ENCODE peak calls at places on chromosomes 2 and 18, in six cellular contexts. B is HepG2, X is fibroblast of lung, J is GM23248, H is Karpas-422, R is GM12878. Y is an unnamed sample.

GRCh38 chr2:14292964-14293363 is 339.6 kb upstream of the LRATD1 start:
- DNase-seq in X (no peak), H (no peak), R (no peak), J (no peak), B (no peak), Y (no peak)

GRCh38 chr18:53991202-53991601 is 233.3 kb downstream of the MBD2 start:
- DNase-seq in B (peak), H (no peak), X (peak), R (no peak), J (peak), Y (no peak)

GRCh38 chr2:191171708-191172355 is 21.0 kb upstream of the STAT4 start:
- DNase-seq in X (peak), B (no peak), R (no peak), J (peak), H (no peak), Y (no peak)

GRCh38 chr2:72147971-72148369 is 308 bp upstream of the CYP26B1 start:
- DNase-seq in J (no peak), R (no peak), H (no peak), B (no peak), X (no peak), Y (no peak)

GRCh38 chr2:187917535-187917934 is 363.3 kb upstream of the TFPI start:
- DNase-seq in H (no peak), B (no peak), X (peak), R (no peak), J (peak), Y (no peak)

GRCh38 chr2:42493885-42494433 is at the start of gene KCNG3:
- DNase-seq in H (no peak), X (peak), R (no peak), B (peak), J (peak), Y (peak)

GRCh38 chr2:78147466-78147865 is 625.3 kb upstream of the LRRTM4 start:
- DNase-seq in H (no peak), X (no peak), R (no peak), B (no peak), J (no peak), Y (no peak)

GRCh38 chr18:8627107-8627472 is 17.9 kb downstream of the RAB12 start:
- DNase-seq in R (no peak), B (no peak), J (no peak), H (no peak), X (no peak), Y (no peak)

GRCh38 chr2:42068571-42069178 is 20.9 kb downstream of the PKDCC start:
- DNase-seq in B (no peak), R (no peak), X (no peak), J (no peak), H (no peak), Y (no peak)

GRCh38 chr2:1739322-1739957 is 4.9 kb downstream of the PXDN start:
- DNase-seq in H (no peak), J (no peak), R (no peak), B (no peak), X (no peak), Y (no peak)

GRCh38 chr2:54773838-54774237 is 50.4 kb downstream of the EML6 start:
- DNase-seq in R (no peak), B (no peak), J (peak), H (no peak), X (peak), Y (no peak)

GRCh38 chr2:241702155-241702404 is 241 bp downstream of the ING5 start:
- DNase-seq in X (peak), H (peak), B (no peak), J (no peak), R (peak), Y (peak)

GRCh38 chr2:193841389-193842150 is 1646.8 kb upstream of the TMEFF2 start:
- DNase-seq in R (no peak), H (no peak), B (no peak), X (no peak), J (peak), Y (no peak)

GRCh38 chr2:2328847-2329246 is 2.2 kb downstream of the MYT1L start:
- DNase-seq in J (peak), R (no peak), X (no peak), B (peak), H (peak), Y (no peak)

GRCh38 chr18:45014047-45014501 is 333.4 kb downstream of the SETBP1 start:
- DNase-seq in J (peak), H (no peak), B (no peak), X (peak), R (no peak), Y (no peak)

GRCh38 chr18:56028514-56028913 is 440.5 kb upstream of the TCF4 start:
- DNase-seq in R (no peak), X (no peak), B (no peak), H (no peak), J (peak), Y (no peak)

GRCh38 chr18:38011446-38011845 is 445.8 kb upstream of the CELF4 start:
- DNase-seq in J (no peak), X (peak), R (no peak), H (no peak), B (no peak), Y (no peak)

GRCh38 chr2:112216158-112216557 is 38.7 kb downstream of the ZC3H8 start:
- DNase-seq in J (peak), H (no peak), R (no peak), X (peak), B (peak), Y (no peak)

GRCh38 chr2:69437751-69438154 is 518 bp upstream of the NFU1 start:
- DNase-seq in X (no peak), H (no peak), B (no peak), R (no peak), J (peak), Y (no peak)

GRCh38 chr18:49731860-49732311 is 81.4 kb downstream of the ACAA2 start:
- DNase-seq in X (no peak), R (no peak), J (no peak), B (peak), H (no peak), Y (no peak)

GRCh38 chr18:49733321-49733720 is 80.0 kb downstream of the ACAA2 start:
- DNase-seq in J (peak), R (no peak), X (no peak), H (no peak), B (no peak), Y (no peak)

GRCh38 chr18:49734836-49735235 is 78.5 kb downstream of the ACAA2 start:
- DNase-seq in X (no peak), J (no peak), R (no peak), H (no peak), B (no peak), Y (no peak)

GRCh38 chr18:49731421-49731841 is 81.9 kb downstream of the ACAA2 start:
- DNase-seq in B (peak), J (no peak), R (no peak), H (no peak), X (no peak), Y (no peak)

GRCh38 chr18:49733896-49734585 is 79.3 kb downstream of the ACAA2 start:
- DNase-seq in B (no peak), H (no peak), X (no peak), R (no peak), J (no peak), Y (no peak)
- H3K4me2 ChIP-seq in B (no peak), H (no peak), X (no peak), R (no peak), J (no peak), Y (no peak)

DNA sequence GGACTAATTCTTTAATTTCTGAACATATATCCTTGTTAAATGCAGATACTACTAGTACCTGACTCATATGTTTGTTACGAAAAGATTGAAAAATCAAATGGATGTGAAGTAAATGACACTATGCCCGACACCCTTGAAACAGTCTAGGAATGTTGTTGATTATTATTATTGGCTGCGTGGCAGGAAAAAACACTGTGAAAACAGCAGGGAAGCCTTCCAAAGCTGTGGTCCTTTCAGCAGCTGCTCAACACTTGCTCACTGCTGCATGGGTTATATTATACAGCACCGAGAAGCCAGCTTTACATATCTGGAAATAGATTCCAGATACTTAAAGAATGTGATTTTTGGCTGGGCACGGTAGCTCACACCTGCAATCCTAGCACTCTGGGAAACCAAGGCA is 26.5 kb downstream of the CRYGD start:
- DNase-seq in H (no peak), J (peak), B (no peak), R (no peak), X (no peak), Y (no peak)
- H3K4me2 ChIP-seq in H (no peak), J (no peak), B (no peak), R (no peak), X (no peak), Y (no peak)

DNA sequence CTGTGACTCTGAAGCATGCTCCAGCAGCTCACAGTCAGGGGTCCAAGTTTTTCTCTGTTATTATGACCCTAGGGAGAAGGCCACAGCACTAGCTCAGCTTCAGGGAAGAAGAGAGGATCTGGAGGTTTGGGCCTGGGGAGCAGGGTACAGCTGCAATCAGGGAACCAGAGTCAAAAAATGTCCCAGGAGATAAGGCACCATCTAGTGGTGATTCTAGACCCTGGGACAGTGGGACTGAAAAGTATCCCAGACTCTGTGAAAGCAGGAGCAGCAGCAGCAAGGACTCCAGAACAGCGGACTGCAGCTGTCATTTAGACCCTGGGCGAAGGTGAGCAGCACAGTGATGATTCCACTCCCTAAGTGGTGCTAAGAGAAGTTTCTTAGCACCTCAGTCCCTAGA is 278.4 kb upstream of the DDX18 start:
- DNase-seq in B (peak), X (no peak), J (no peak), H (peak), R (no peak), Y (peak)
- H3K4me2 ChIP-seq in B (no peak), X (no peak), J (no peak), H (no peak), R (no peak), Y (no peak)

GRCh38 chr18:21315741-21316187 is 73.7 kb downstream of the GREB1L start:
- DNase-seq in R (no peak), B (peak), H (no peak), J (no peak), X (no peak), Y (no peak)

GRCh38 chr18:21314721-21315120 is 72.7 kb downstream of the GREB1L start:
- DNase-seq in R (no peak), H (no peak), J (peak), X (no peak), B (no peak), Y (no peak)

GRCh38 chr18:21321711-21322110 is 79.7 kb downstream of the GREB1L start:
- DNase-seq in B (no peak), H (no peak), R (no peak), J (peak), X (no peak), Y (no peak)

GRCh38 chr18:21313576-21313975 is 71.5 kb downstream of the GREB1L start:
- DNase-seq in J (no peak), R (no peak), H (no peak), X (no peak), B (no peak), Y (no peak)

DNA sequence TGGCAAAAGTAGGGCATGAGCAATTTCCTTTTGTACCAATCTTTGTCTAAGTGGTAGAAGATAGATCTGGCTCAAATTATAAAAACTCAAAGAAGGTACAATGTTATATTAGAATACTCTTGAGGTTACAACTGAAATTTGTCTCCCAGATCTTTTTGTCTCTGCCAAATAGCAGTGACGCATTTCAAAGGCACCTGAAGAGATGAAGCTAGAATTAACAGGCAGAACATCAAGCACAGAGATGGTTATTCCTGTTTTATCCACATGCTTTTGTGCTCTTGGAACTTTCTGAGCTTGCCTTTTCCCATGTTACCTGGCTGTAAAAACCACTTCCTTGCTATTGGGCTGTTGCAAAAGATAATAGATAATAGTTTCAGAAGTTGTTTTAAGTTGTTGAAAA is 74.3 kb downstream of the GREB1L start:
- DNase-seq in X (no peak), H (no peak), B (no peak), J (no peak), R (no peak), Y (no peak)
- H3K4me2 ChIP-seq in X (no peak), H (no peak), B (no peak), J (no peak), R (no peak), Y (no peak)

GRCh38 chr2:210004893-210005292 is 2.5 kb downstream of the RPE start:
- DNase-seq in H (no peak), R (no peak), X (no peak), J (peak), B (no peak), Y (peak)
- H3K4me2 ChIP-seq in H (peak), R (peak), X (peak), J (peak), B (peak), Y (peak)

GRCh38 chr2:85668857-85669142 is 801 bp upstream of the SFTPB start:
- DNase-seq in X (no peak), B (no peak), H (no peak), J (no peak), R (no peak), Y (no peak)
- H3K4me2 ChIP-seq in X (no peak), B (no peak), H (no peak), J (peak), R (no peak), Y (no peak)

DNA sequence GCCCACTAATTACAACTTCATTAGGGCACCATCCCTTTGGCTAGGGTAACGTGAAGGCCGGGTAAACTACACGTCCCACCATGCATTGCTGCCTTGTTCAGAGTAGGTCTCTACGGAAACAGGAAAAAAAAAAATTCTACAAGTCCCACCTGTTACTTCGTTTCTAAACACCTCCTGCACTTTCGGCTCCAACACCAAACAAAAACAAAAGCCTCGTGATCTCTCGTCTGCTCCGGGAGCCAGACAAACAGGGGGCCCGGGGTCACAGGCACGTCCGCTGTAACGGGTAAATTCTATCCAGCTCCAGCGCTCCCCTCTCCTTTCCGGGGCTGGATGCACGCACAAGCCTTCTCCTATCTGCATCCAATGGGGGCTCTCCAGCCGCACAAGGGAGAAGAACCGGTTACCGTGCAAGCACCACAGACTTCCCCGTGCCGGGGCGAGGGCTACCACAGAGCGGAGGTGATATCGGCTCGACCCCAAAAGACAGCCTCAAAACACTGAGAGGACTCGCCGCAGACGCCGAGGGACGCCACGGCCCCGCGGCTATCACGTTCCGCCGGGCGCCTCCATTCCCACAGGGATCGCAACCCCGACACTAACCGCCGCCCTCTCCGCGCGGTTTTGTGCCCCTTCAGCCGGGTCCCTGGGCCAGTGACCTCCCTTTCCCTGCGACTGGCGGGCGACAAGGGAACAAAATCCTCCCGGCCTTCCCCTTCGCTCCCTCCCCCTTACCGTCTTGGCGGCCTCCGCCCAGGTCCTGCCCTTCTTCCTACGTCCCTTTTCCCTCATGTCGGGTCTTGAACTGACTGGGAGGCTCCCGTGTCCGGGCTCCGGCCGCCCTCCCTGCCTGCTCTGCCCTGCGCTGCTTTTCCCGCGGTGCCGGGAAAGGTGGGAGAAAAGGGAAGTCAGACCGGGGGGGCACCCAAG is 591 bp downstream of the ASXL2 start:
- DNase-seq in R (peak), X (peak), B (peak), J (peak), H (peak), Y (peak)
- H3K4me2 ChIP-seq in R (peak), X (peak), B (peak), J (peak), H (peak), Y (peak)

GRCh38 chr2:161995553-161996016 is 78.4 kb downstream of the DPP4 start:
- DNase-seq in R (no peak), J (no peak), H (no peak), B (peak), X (peak), Y (no peak)
- H3K4me2 ChIP-seq in R (no peak), J (no peak), H (no peak), B (peak), X (no peak), Y (no peak)

GRCh38 chr2:63742592-63742991 is 99.1 kb upstream of the UGP2 start:
- DNase-seq in R (no peak), X (no peak), J (no peak), B (no peak), H (no peak), Y (no peak)

GRCh38 chr2:63743170-63743975 is 98.3 kb upstream of the UGP2 start:
- DNase-seq in H (no peak), J (no peak), X (no peak), B (no peak), R (no peak), Y (no peak)

GRCh38 chr2:63740020-63740419 is 101.7 kb upstream of the UGP2 start:
- DNase-seq in B (no peak), R (no peak), J (no peak), H (no peak), X (no peak), Y (no peak)

GRCh38 chr2:63741884-63742583 is 99.7 kb upstream of the UGP2 start:
- DNase-seq in B (no peak), R (no peak), J (peak), X (no peak), H (no peak), Y (no peak)

GRCh38 chr2:63740943-63741342 is 100.8 kb upstream of the UGP2 start:
- DNase-seq in H (no peak), B (peak), R (no peak), J (peak), X (no peak), Y (no peak)
- H3K4me2 ChIP-seq in H (no peak), B (peak), R (no peak), J (no peak), X (no peak), Y (peak)

Y was measured in OCI-LY7.